ENCODE peak calls at places on chromosomes 13 and 19, in ten cellular contexts. E is caudate nucleus; X is substantia nigra; C is ELR; B is NCI-H2081; L is HT1080; W is sciatic nerve; D is neural crest cell; Y is esophagus muscularis mucosa; G is activated CD4-positive, CD25-positive, alpha-beta regulatory T cell treated with anti-CD3 and anti-CD28 coated beads, Interleukin-2, amount 50 U/mL, for 72 hours. Z is an unnamed sample.
A peak's percentile ranks its signal among the peaks of the same experiment; 100 is the strongest.

GRCh38 chr13:51225034-51225433 is 2.8 kb downstream of the FAM124A start:
- DNase-seq in B (no peak), E (no peak), G (no peak), Y (no peak), C (no peak), W (no peak), D (no peak), X (no peak), L (no peak), Z (no peak)

GRCh38 chr19:17855333-17856152 is 4.2 kb upstream of the RPL18A start:
- DNase-seq in E (peak; percentile 20), L (peak; percentile 65), Y (peak; percentile 95), W (peak; percentile 95), G (peak; percentile 97), D (peak; percentile 96), B (peak; percentile 73), C (peak; percentile 79), X (peak; percentile 71), Z (peak; percentile 74)

GRCh38 chr19:6587093-6587820 is 3.7 kb downstream of the CD70 start:
- DNase-seq in L (no peak), D (no peak), B (no peak), E (no peak), C (peak; percentile 22), W (no peak), X (no peak), Y (no peak), G (no peak), Z (no peak)

GRCh38 chr19:17184381-17184841 is 30.7 kb upstream of the USE1 start:
- DNase-seq in B (no peak), G (no peak), W (no peak), E (no peak), X (no peak), D (no peak), L (no peak), C (no peak), Y (no peak), Z (peak; percentile 66)

GRCh38 chr19:2755448-2755705 is 15.6 kb upstream of the SLC39A3 start:
- DNase-seq in Y (no peak), B (no peak), G (no peak), E (no peak), C (no peak), L (no peak), X (no peak), W (no peak), D (no peak), Z (no peak)

GRCh38 chr13:39341238-39341637 is 261.8 kb downstream of the LHFPL6 start:
- DNase-seq in Y (no peak), G (no peak), L (no peak), W (no peak), D (no peak), B (peak; percentile 20), C (no peak), E (no peak), X (no peak), Z (no peak)

GRCh38 chr19:44512326-44513298 is 12.3 kb upstream of the ZNF180 start:
- DNase-seq in W (no peak), X (no peak), Y (no peak), D (peak; percentile 59), B (peak; percentile 29), G (peak; percentile 51), E (no peak), L (peak; percentile 37), C (peak; percentile 66), Z (no peak)

GRCh38 chr13:99002191-99002710 is 24.4 kb upstream of the DOCK9 start:
- DNase-seq in B (no peak), E (no peak), W (no peak), Y (peak; percentile 62), C (no peak), G (no peak), L (no peak), X (no peak), D (no peak), Z (no peak)

GRCh38 chr13:109255457-109255856 is 530.9 kb downstream of the IRS2 start:
- DNase-seq in Y (no peak), E (no peak), D (no peak), W (no peak), G (no peak), L (no peak), B (no peak), X (no peak), C (no peak), Z (no peak)

GRCh38 chr13:33745370-33746324 is 72.3 kb upstream of the RFC3 start:
- DNase-seq in W (no peak), Y (no peak), L (no peak), B (peak; percentile 98), E (no peak), G (no peak), X (no peak), C (no peak), D (no peak), Z (no peak)

GRCh38 chr13:20684041-20684440 is 19.5 kb upstream of the IL17D start:
- DNase-seq in X (no peak), W (no peak), Y (no peak), E (no peak), L (no peak), G (no peak), D (no peak), C (no peak), B (no peak), Z (no peak)

GRCh38 chr19:399370-399769 is 9.6 kb downstream of the C2CD4C start:
- DNase-seq in D (no peak), L (no peak), X (no peak), C (no peak), B (no peak), W (peak; percentile 37), Y (no peak), G (no peak), E (no peak), Z (peak; percentile 38)

GRCh38 chr19:44718441-44719261 is 19.7 kb downstream of the CEACAM16 start:
- DNase-seq in W (peak; percentile 81), G (no peak), C (peak; percentile 44), Y (no peak), E (no peak), B (no peak), L (peak; percentile 85), X (peak; percentile 8), D (no peak), Z (no peak)

GRCh38 chr13:41905600-41906254 is 55.2 kb downstream of the VWA8 start:
- DNase-seq in L (peak; percentile 21), G (no peak), D (no peak), B (peak; percentile 16), W (no peak), C (peak; percentile 76), X (no peak), Y (no peak), E (no peak), Z (no peak)

GRCh38 chr19:31214997-31215396 is 134.2 kb downstream of the TSHZ3 start:
- DNase-seq in X (no peak), E (no peak), L (peak; percentile 26), D (no peak), C (peak; percentile 81), G (no peak), Y (no peak), B (no peak), W (no peak), Z (no peak)

GRCh38 chr19:50323782-50324133 is 5.4 kb downstream of the KCNC3 start:
- DNase-seq in X (no peak), E (no peak), D (no peak), C (no peak), L (no peak), Y (no peak), B (no peak), G (no peak), W (no peak), Z (no peak)

GRCh38 chr13:41603917-41604316 is 146.6 kb downstream of the RGCC start:
- DNase-seq in G (no peak), Y (no peak), B (no peak), E (no peak), D (no peak), L (peak; percentile 88), C (peak; percentile 88), W (no peak), X (no peak), Z (no peak)

GRCh38 chr13:46489586-46490023 is 63.4 kb upstream of the LRCH1 start:
- DNase-seq in X (no peak), E (no peak), B (no peak), W (no peak), G (no peak), L (peak; percentile 90), Y (no peak), C (peak; percentile 52), D (no peak), Z (no peak)

GRCh38 chr13:28161370-28161769 is 23.0 kb downstream of the PAN3 start:
- DNase-seq in B (no peak), X (no peak), E (no peak), G (no peak), L (peak; percentile 29), W (no peak), D (no peak), Y (no peak), C (peak; percentile 57), Z (no peak)

GRCh38 chr19:33421368-33421767 is 47.9 kb downstream of the CEBPG start:
- DNase-seq in C (no peak), L (no peak), W (no peak), X (no peak), Y (no peak), D (no peak), E (no peak), B (no peak), G (no peak), Z (no peak)

GRCh38 chr19:10544242-10544752 is 593 bp downstream of the ATG4D start:
- DNase-seq in G (peak; percentile 41), E (no peak), Y (no peak), D (no peak), X (no peak), W (no peak), B (peak; percentile 4), L (no peak), C (peak; percentile 49), Z (no peak)

Z was measured in CD14-positive monocyte.